ENCODE peak calls at places on chromosomes 12 and 14, in four cellular contexts. Z is WTC11, V is K562, M is GM12878. B is an unnamed sample.

GRCh38 chr14:21894003-21894897 is 220.6 kb upstream of the OR4E1 start:
- DNase-seq in M (no peak), Z (peak), V (no peak), B (no peak)

GRCh38 chr14:94139006-94139405 is 9.6 kb upstream of the IFI27L2 start:
- DNase-seq in V (no peak), M (no peak), Z (no peak), B (no peak)

GRCh38 chr14:50542941-50543418 is 10.6 kb upstream of the MAP4K5 start:
- DNase-seq in M (no peak), V (peak), Z (no peak), B (peak)

GRCh38 chr12:132557969-132558856 is 52.2 kb downstream of the LRCOL1 start:
- DNase-seq in Z (no peak), V (no peak), M (no peak), B (no peak)

GRCh38 chr14:28875937-28876910 is 109.6 kb downstream of the FOXG1 start:
- DNase-seq in Z (no peak), V (no peak), M (no peak), B (no peak)

GRCh38 chr12:112185093-112185923 is 59.9 kb downstream of the TRAFD1 start:
- DNase-seq in V (no peak), Z (no peak), M (no peak), B (no peak)

GRCh38 chr12:122081697-122082221 is 3.2 kb downstream of the MLXIP start:
- DNase-seq in Z (no peak), V (no peak), M (peak), B (no peak)

GRCh38 chr12:117671734-117672133 is 297.1 kb downstream of the KSR2 start:
- DNase-seq in M (no peak), V (peak), Z (peak), B (peak)

GRCh38 chr12:6280053-6280469 is 30.4 kb upstream of the PLEKHG6 start:
- DNase-seq in V (no peak), M (no peak), Z (no peak), B (no peak)

GRCh38 chr12:107760207-107760816 is 625 bp downstream of the PRDM4 start:
- DNase-seq in Z (peak), V (no peak), M (no peak), B (peak)
- TF ChIP-seq USF1 in Z (peak), V (peak), M (peak), B (peak)

GRCh38 chr12:68529466-68529865 is 81.2 kb upstream of the RAP1B start:
- DNase-seq in Z (no peak), M (no peak), V (no peak), B (no peak)
- TF ChIP-seq USF1 in Z (no peak), M (no peak), V (no peak), B (no peak)

DNA sequence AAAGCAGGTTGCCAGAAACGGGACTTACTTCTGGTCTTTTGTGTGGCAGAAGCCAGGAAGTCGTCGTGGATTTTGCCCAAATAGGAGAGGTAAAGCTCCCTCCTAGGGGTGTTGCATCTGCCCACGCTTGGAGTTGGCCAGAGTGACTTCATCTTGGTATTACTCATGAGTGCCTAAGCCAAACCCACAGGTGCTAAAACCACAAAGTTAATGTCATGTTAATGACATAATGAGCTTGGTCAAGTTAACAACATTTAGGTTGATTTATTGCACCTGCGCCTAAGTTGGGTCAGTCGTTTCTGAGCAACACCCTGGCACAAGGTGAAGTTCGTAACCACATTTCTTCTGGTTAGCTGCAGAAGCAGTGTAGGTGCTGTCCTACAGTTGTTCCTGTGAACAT is 225.2 kb downstream of the FUT8 start:
- DNase-seq in V (no peak), Z (no peak), M (peak), B (no peak)
- TF ChIP-seq USF1 in V (no peak), Z (no peak), M (no peak), B (no peak)

GRCh38 chr12:116024769-116025168 is 252.7 kb downstream of the MED13L start:
- DNase-seq in M (no peak), V (no peak), Z (no peak), B (no peak)
- TF ChIP-seq USF1 in M (no peak), V (no peak), Z (no peak), B (no peak)

GRCh38 chr14:26282578-26282977 is 315.3 kb downstream of the NOVA1 start:
- DNase-seq in V (no peak), M (no peak), Z (no peak), B (no peak)
- TF ChIP-seq USF1 in V (no peak), M (no peak), Z (no peak), B (no peak)

GRCh38 chr14:23104070-23104590 is 659 bp downstream of the CIROP start:
- DNase-seq in Z (no peak), M (no peak), V (no peak), B (no peak)

GRCh38 chr14:23102801-23103200 is 2.0 kb downstream of the CIROP start:
- DNase-seq in V (no peak), M (no peak), Z (no peak), B (no peak)

GRCh38 chr14:23104591-23105347 is at the start of gene CIROP:
- DNase-seq in Z (no peak), M (no peak), V (no peak), B (no peak)

GRCh38 chr14:23101986-23102625 is 2.7 kb downstream of the CIROP start:
- DNase-seq in M (no peak), V (no peak), Z (no peak), B (no peak)

GRCh38 chr14:23103581-23103980 is 1.2 kb downstream of the CIROP start:
- DNase-seq in Z (no peak), V (no peak), M (no peak), B (no peak)
- TF ChIP-seq USF1 in Z (no peak), V (no peak), M (no peak), B (no peak)

GRCh38 chr14:100750762-100751699 is 24.3 kb downstream of the DLK1 start:
- DNase-seq in V (no peak), M (no peak), Z (no peak), B (no peak)

GRCh38 chr14:100754020-100754419 is 27.3 kb downstream of the DLK1 start:
- DNase-seq in M (no peak), Z (no peak), V (no peak), B (no peak)

GRCh38 chr14:100761481-100761880 is 34.8 kb downstream of the DLK1 start:
- DNase-seq in V (no peak), M (no peak), Z (no peak), B (no peak)

GRCh38 chr14:100749967-100750597 is 23.4 kb downstream of the DLK1 start:
- DNase-seq in M (no peak), Z (no peak), V (no peak), B (no peak)

DNA sequence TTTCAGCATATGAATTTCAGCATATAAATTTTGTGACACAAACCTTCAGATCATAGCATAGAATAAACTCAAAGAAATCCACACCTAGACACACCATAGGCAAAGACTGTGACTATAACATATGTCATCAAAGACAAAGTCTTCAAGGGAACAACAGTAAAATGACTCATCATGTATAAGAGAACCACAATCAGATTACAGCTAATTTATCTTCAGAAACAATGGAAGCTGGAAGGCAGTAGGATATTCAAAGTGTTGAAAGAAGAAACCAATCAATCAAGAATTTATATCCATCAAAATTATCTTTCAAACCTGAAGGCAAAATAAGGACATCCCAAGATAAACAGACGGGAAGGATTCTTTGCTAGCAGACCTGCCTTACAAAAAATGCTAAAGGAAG is 29.0 kb downstream of the DLK1 start:
- DNase-seq in M (no peak), Z (no peak), V (peak), B (no peak)
- TF ChIP-seq USF1 in M (no peak), Z (no peak), V (no peak), B (no peak)